ENCODE peak calls at places on chromosome 12, in eight cellular contexts. V is neural progenitor cell, U is SJSA1, X is K562, R is esophagus muscularis mucosa, F is AG04450, H is RWPE2, B is fibroblast of lung. K is an unnamed sample. For H3K27me3, the result is how much of the 10 kb centered on the place peaks cover.

GRCh38 chr12:8664228-8664963 is 1.8 kb upstream of the MFAP5 start:
- DNase-seq in V (no peak), U (no peak), X (no peak), R (peak), F (no peak), H (no peak), B (peak), K (no peak)

GRCh38 chr12:29149691-29150382 is 759 bp downstream of the FAR2 start:
- DNase-seq in V (peak), U (no peak), X (peak), R (no peak), F (no peak), H (no peak), B (no peak), K (no peak)

GRCh38 chr12:91718326-91718725 is 427.3 kb downstream of the BTG1 start:
- DNase-seq in V (no peak), U (no peak), X (no peak), R (no peak), F (no peak), H (no peak), B (no peak), K (peak)

GRCh38 chr12:85468356-85469157 is 188.5 kb downstream of the ALX1 start:
- DNase-seq in V (peak), U (peak), X (peak), R (no peak), F (peak), H (no peak), B (peak), K (peak)

GRCh38 chr12:68304626-68305025 is 27.5 kb downstream of the MDM1 start:
- DNase-seq in V (no peak), U (no peak), X (no peak), R (no peak), F (no peak), H (no peak), B (peak), K (no peak)

GRCh38 chr12:69991683-69992297 is 166.8 kb downstream of the MYRFL start:
- DNase-seq in V (no peak), U (no peak), X (no peak), R (no peak), F (no peak), H (no peak), B (no peak), K (no peak)

GRCh38 chr12:122503147-122503751 is 2.5 kb upstream of the ZCCHC8 start:
- DNase-seq in V (no peak), U (no peak), X (no peak), R (no peak), F (no peak), H (no peak), B (no peak), K (no peak)

GRCh38 chr12:74381968-74382367 is 155.7 kb upstream of the ATXN7L3B start:
- DNase-seq in V (no peak), U (no peak), X (no peak), R (no peak), F (no peak), H (no peak), B (no peak), K (peak)

GRCh38 chr12:131852551-131853299 is 24.5 kb downstream of the MMP17 start:
- DNase-seq in V (no peak), U (peak), X (no peak), R (no peak), F (no peak), H (no peak), B (peak), K (no peak)

GRCh38 chr12:126952106-126953007 is 1314.6 kb upstream of the TMEM132C start:
- DNase-seq in V (peak), U (no peak), X (no peak), R (peak), F (no peak), H (no peak), B (peak), K (no peak)

GRCh38 chr12:119446459-119446858 is 111.9 kb downstream of the CCDC60 start:
- DNase-seq in V (no peak), U (no peak), X (no peak), R (no peak), F (no peak), H (no peak), B (peak), K (no peak)

GRCh38 chr12:3989218-3989550 is 116.0 kb upstream of the PARP11 start:
- DNase-seq in V (no peak), U (no peak), X (no peak), R (no peak), F (no peak), H (no peak), B (no peak), K (no peak)

GRCh38 chr12:56629459-56630179 is 507 bp downstream of the BAZ2A start:
- DNase-seq in V (peak), U (no peak), X (peak), R (no peak), F (no peak), H (no peak), B (peak), K (peak)

GRCh38 chr12:64737539-64737938 is 21.7 kb downstream of the GNS start:
- DNase-seq in V (no peak), U (no peak), X (no peak), R (no peak), F (no peak), H (no peak), B (no peak), K (no peak)

GRCh38 chr12:26112703-26113147 is 12.1 kb downstream of the BHLHE41 start:
- DNase-seq in V (peak), U (peak), X (no peak), R (no peak), F (no peak), H (no peak), B (peak), K (no peak)

GRCh38 chr12:49646871-49647270 is 23.5 kb downstream of the PRPF40B start:
- DNase-seq in V (no peak), U (no peak), X (no peak), R (no peak), F (no peak), H (no peak), B (no peak), K (no peak)

GRCh38 chr12:50764861-50765324 is 992 bp downstream of the ATF1 start:
- DNase-seq in V (no peak), U (peak), X (no peak), R (no peak), F (no peak), H (no peak), B (peak), K (peak)

GRCh38 chr12:84738481-84738972 is 174.1 kb downstream of the SLC6A15 start:
- DNase-seq in V (no peak), U (peak), X (no peak), R (no peak), F (peak), H (no peak), B (peak), K (peak)

GRCh38 chr12:75715323-75715644 is 203.9 kb upstream of the KRR1 start:
- DNase-seq in V (no peak), U (no peak), X (no peak), R (no peak), F (no peak), H (no peak), B (no peak), K (no peak)

GRCh38 chr12:12671850-12672660 is 23.9 kb downstream of the GPR19 start:
- DNase-seq in V (no peak), U (peak), X (no peak), R (no peak), F (no peak), H (no peak), B (peak), K (peak)

GRCh38 chr12:12745576-12746211 is 28.5 kb downstream of the CDKN1B start:
- DNase-seq in V (no peak), U (no peak), X (no peak), R (no peak), F (no peak), H (no peak), B (peak), K (no peak)

GRCh38 chr12:62692884-62693283 is 226.3 kb downstream of the MON2 start:
- DNase-seq in V (no peak), U (peak), X (no peak), R (no peak), F (no peak), H (no peak), B (peak), K (peak)

GRCh38 chr12:128810182-128811127 is 13.3 kb downstream of the SLC15A4 start:
- DNase-seq in V (peak), U (no peak), X (no peak), R (no peak), F (no peak), H (no peak), B (peak), K (no peak)

GRCh38 chr12:111635524-111635923 is 36.4 kb upstream of the ATXN2 start:
- DNase-seq in V (no peak), U (no peak), X (peak), R (no peak), F (no peak), H (no peak), B (peak), K (peak)

GRCh38 chr12:6434205-6435180 is 10.3 kb upstream of the CD27 start:
- DNase-seq in V (no peak), U (no peak), X (no peak), R (no peak), F (no peak), H (peak), B (no peak), K (no peak)

GRCh38 chr12:96421014-96421413 is 20.8 kb upstream of the CDK17 start:
- DNase-seq in V (no peak), U (no peak), X (no peak), R (no peak), F (no peak), H (no peak), B (no peak), K (no peak)

GRCh38 chr12:113161415-113162016 is 12.0 kb downstream of the CFAP73 start:
- DNase-seq in V (peak), U (no peak), X (peak), R (no peak), F (no peak), H (no peak), B (peak), K (no peak)

GRCh38 chr12:24780969-24781368 is 167.9 kb downstream of the BCAT1 start:
- DNase-seq in V (peak), U (peak), X (no peak), R (no peak), F (no peak), H (no peak), B (peak), K (peak)

GRCh38 chr12:12206776-12207388 is 60.0 kb downstream of the LRP6 start:
- DNase-seq in V (no peak), U (no peak), X (no peak), R (no peak), F (no peak), H (no peak), B (no peak), K (no peak)

GRCh38 chr12:77382096-77382742 is 316.9 kb upstream of the E2F7 start:
- DNase-seq in V (no peak), U (no peak), X (no peak), R (no peak), F (no peak), H (no peak), B (no peak), K (peak)

GRCh38 chr12:88450130-88450529 is 130.1 kb downstream of the KITLG start:
- DNase-seq in V (peak), U (no peak), X (no peak), R (no peak), F (no peak), H (no peak), B (peak), K (peak)

GRCh38 chr12:105222326-105222655 is 13.7 kb downstream of the APPL2 start:
- DNase-seq in V (no peak), U (no peak), X (no peak), R (no peak), F (no peak), H (no peak), B (no peak), K (no peak)

GRCh38 chr12:104250366-104251125 is 35.0 kb downstream of the TXNRD1 start:
- DNase-seq in V (no peak), U (no peak), X (no peak), R (peak), F (no peak), H (no peak), B (no peak), K (no peak)

GRCh38 chr12:23895792-23896218 is 53.7 kb downstream of the SOX5 start:
- DNase-seq in V (peak), U (peak), X (no peak), R (no peak), F (no peak), H (no peak), B (peak), K (no peak)

DNA sequence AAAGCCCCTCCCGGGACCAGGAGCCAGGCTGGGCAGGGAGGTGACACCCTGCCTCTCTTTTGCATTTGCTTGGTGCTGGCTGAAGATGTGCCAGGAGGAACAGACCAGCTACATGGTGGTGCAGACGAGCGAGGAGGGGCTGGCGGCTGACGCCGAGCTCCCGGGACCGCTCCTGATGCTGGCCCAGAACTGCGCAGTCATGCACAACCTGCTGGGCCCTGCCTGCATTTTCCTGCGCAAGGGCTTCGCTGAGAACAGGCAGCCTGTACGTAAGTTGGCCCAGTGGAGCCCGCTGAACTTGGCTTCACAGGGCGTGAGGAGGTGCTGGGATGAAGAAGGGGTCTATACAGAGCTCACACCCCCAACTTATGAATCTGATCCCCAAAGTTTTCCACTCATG is 15.6 kb downstream of the CABP1 start:
- DNase-seq in V (no peak), U (no peak), X (peak), R (no peak), F (no peak), H (no peak), B (no peak), K (no peak)
- H3K27me3 ChIP-seq in V (under half), U (under half), X (half or more), R (under half), F (under half), H (under half), B (under half), K (half or more)

DNA sequence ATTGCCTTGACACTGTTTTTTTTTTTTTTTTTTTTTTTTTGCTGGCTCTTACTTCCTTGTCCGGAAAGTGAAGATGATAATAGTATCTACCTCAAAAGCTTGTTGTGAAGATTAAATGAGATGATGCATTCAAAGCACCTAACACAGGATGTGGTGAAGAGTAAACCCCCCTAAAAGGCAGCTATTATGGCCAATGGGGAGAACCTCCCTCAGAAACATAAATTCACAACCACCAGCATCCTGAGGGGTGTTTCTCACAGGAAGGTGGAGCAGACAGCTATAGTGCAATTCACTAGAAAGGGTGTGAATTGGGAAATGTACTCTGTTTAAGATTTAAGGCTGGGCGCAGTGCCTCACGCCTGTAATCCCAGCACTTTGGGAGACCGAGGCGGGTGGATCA is 85.4 kb upstream of the CRY1 start:
- DNase-seq in V (no peak), U (no peak), X (no peak), R (no peak), F (no peak), H (no peak), B (no peak), K (no peak)
- H3K27me3 ChIP-seq in V (under half), U (under half), X (under half), R (under half), F (under half), H (under half), B (under half), K (under half)

GRCh38 chr12:130591736-130592135 is 124.4 kb downstream of the RIMBP2 start:
- DNase-seq in V (no peak), U (no peak), X (no peak), R (no peak), F (no peak), H (no peak), B (no peak), K (no peak)
- H3K27me3 ChIP-seq in V (under half), U (under half), X (under half), R (under half), F (under half), H (under half), B (under half), K (under half)

DNA sequence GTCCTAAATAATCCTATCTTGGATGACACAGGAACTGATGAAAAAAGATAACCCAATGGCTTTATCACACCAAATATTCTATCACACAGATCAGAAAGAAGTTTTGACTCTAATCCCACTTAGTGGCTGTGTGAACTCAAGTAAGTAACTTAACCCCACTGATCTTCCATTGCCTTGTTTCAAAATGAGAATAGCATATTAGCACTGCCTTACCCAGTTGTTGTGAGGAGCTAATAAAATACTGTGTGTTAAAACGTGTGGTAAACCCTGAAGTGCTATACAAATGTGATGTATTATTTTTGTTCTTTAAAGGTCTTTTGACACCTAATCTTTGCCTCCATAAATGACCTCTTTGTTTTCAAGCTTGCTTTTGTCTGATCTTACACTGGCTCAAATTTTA is 60.9 kb upstream of the ARID2 start:
- DNase-seq in V (no peak), U (no peak), X (no peak), R (no peak), F (no peak), H (no peak), B (no peak), K (no peak)
- H3K27me3 ChIP-seq in V (under half), U (under half), X (under half), R (under half), F (under half), H (under half), B (under half), K (under half)

GRCh38 chr12:52627395-52628110 is 9.2 kb upstream of the KRT73 start:
- DNase-seq in V (no peak), U (no peak), X (no peak), R (peak), F (no peak), H (no peak), B (no peak), K (no peak)
- H3K27me3 ChIP-seq in V (under half), U (under half), X (under half), R (under half), F (under half), H (under half), B (under half), K (half or more)

GRCh38 chr12:31947971-31948370 is 11.2 kb upstream of the RESF1 start:
- DNase-seq in V (no peak), U (no peak), X (no peak), R (no peak), F (no peak), H (no peak), B (no peak), K (no peak)
- H3K27me3 ChIP-seq in V (under half), U (under half), X (under half), R (under half), F (under half), H (under half), B (under half), K (under half)

GRCh38 chr12:47977046-47977771 is 13.8 kb downstream of the TMEM106C start:
- DNase-seq in V (no peak), U (no peak), X (no peak), R (no peak), F (no peak), H (no peak), B (no peak), K (no peak)
- H3K27me3 ChIP-seq in V (under half), U (under half), X (half or more), R (under half), F (under half), H (under half), B (under half), K (half or more)

GRCh38 chr12:109383240-109383639 is 35.5 kb downstream of the MYO1H start:
- DNase-seq in V (no peak), U (no peak), X (no peak), R (no peak), F (no peak), H (no peak), B (no peak), K (no peak)

GRCh38 chr12:109377139-109377685 is 29.5 kb downstream of the MYO1H start:
- DNase-seq in V (peak), U (no peak), X (no peak), R (no peak), F (no peak), H (no peak), B (no peak), K (no peak)

GRCh38 chr12:109378579-109378978 is 30.9 kb downstream of the MYO1H start:
- DNase-seq in V (no peak), U (no peak), X (no peak), R (no peak), F (no peak), H (no peak), B (no peak), K (no peak)
- H3K27me3 ChIP-seq in V (under half), U (under half), X (under half), R (under half), F (under half), H (under half), B (under half), K (under half)